ENCODE peak calls at places on chromosomes 3 and 15, in six cellular contexts. V is H1, D is IMR-90, B is neuronal stem cell, S is mesenchymal stem cell, K is trophoblast cell. M is an unnamed sample. For H3K79me1 and H3K9me3, the result is how much of the 10 kb centered on the place peaks cover.

GRCh38 chr15:71011503-71012155 is 103.6 kb upstream of the THSD4 start:
- DNase-seq in D (peak), K (peak), V (no peak), B (peak), S (peak), M (no peak)

GRCh38 chr15:100236981-100237720 is 104.6 kb downstream of the ADAMTS17 start:
- DNase-seq in K (no peak), S (no peak), D (no peak), V (no peak), B (no peak), M (no peak)

GRCh38 chr3:149199474-149199873 is 22.2 kb downstream of the CP start:
- DNase-seq in V (no peak), S (peak), B (no peak), K (no peak), D (peak), M (no peak)

GRCh38 chr3:108391917-108392585 is 95.7 kb downstream of the HHLA2 start:
- DNase-seq in K (no peak), S (no peak), V (no peak), B (no peak), D (peak), M (no peak)

GRCh38 chr15:98442901-98443300 is 205.4 kb upstream of the IGF1R start:
- DNase-seq in B (no peak), D (no peak), S (no peak), V (no peak), K (no peak), M (no peak)

GRCh38 chr3:30585654-30586053 is 20.7 kb upstream of the TGFBR2 start:
- DNase-seq in D (no peak), K (no peak), V (no peak), B (no peak), S (no peak), M (no peak)

GRCh38 chr3:22156868-22157267 is 405.9 kb upstream of the ZNF385D start:
- DNase-seq in K (no peak), D (no peak), B (no peak), S (no peak), V (no peak), M (no peak)

GRCh38 chr3:54957711-54958110 is 29.9 kb upstream of the LRTM1 start:
- DNase-seq in S (no peak), V (no peak), K (no peak), B (no peak), D (peak), M (no peak)

GRCh38 chr3:132062535-132062934 is 27.7 kb upstream of the CPNE4 start:
- DNase-seq in V (no peak), S (no peak), K (no peak), B (no peak), D (no peak), M (no peak)

GRCh38 chr3:173395073-173395411 is 2.5 kb upstream of the NLGN1 start:
- DNase-seq in B (no peak), V (no peak), S (no peak), D (no peak), K (peak), M (no peak)

GRCh38 chr3:146469206-146470017 is at the start of gene PLSCR2:
- DNase-seq in B (no peak), K (peak), D (no peak), S (no peak), V (peak), M (peak)

GRCh38 chr15:40098489-40099261 is 10.0 kb downstream of the BMF start:
- DNase-seq in K (peak), V (no peak), B (no peak), S (peak), D (peak), M (peak)

GRCh38 chr3:25448750-25449684 is 21.0 kb downstream of the RARB start:
- DNase-seq in S (peak), V (no peak), B (no peak), K (no peak), D (peak), M (peak)

GRCh38 chr3:137906985-137907649 is 102.8 kb upstream of the CLDN18 start:
- DNase-seq in B (no peak), D (no peak), S (no peak), K (no peak), V (no peak), M (no peak)

GRCh38 chr3:160402249-160403027 is 3.0 kb downstream of the SMC4 start:
- DNase-seq in K (no peak), V (no peak), B (no peak), S (no peak), D (no peak), M (no peak)

GRCh38 chr15:85019815-85020590 is 38.3 kb downstream of the PDE8A start:
- DNase-seq in V (no peak), D (peak), B (no peak), K (no peak), S (no peak), M (no peak)

GRCh38 chr15:70439304-70439877 is 324.0 kb downstream of the UACA start:
- DNase-seq in V (no peak), S (no peak), D (no peak), B (no peak), K (peak), M (no peak)

GRCh38 chr3:35733276-35733675 is 94.0 kb downstream of the ARPP21 start:
- DNase-seq in S (no peak), V (no peak), K (no peak), D (no peak), B (no peak), M (no peak)

DNA sequence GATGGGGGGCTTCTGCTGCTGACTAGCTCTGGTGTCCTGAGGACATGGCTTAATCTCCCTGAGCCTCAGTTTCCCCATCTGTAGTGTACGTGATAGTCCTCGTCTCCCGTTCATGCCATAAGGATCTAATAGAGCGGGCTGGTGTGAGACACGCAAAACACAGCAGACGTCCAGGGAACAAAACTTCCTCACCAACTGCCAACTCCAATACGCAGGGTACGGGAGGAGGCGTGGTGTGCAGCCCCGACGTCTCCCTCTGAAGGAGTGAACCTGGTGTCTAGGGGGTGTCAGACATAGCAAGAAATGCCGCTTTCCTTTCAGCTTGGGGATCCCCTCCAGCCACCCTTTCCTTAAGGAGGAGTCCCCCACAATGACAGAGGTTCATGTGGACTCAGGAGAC is 55.0 kb downstream of the SMAD6 start:
- DNase-seq in S (no peak), V (no peak), B (no peak), D (no peak), K (no peak), M (no peak)
- H3K79me1 ChIP-seq in S (under half), V (under half), B (under half), D (under half), K (under half), M (under half)

GRCh38 chr15:81216411-81216810 is 19.7 kb downstream of the IL16 start:
- DNase-seq in V (no peak), S (no peak), B (no peak), K (no peak), D (no peak), M (peak)
- H3K9me3 ChIP-seq in V (under half), S (under half), B (under half), K (under half), D (under half), M (under half)

GRCh38 chr3:46988616-46989015 is 9.2 kb downstream of the NBEAL2 start:
- DNase-seq in D (no peak), S (no peak), B (no peak), V (no peak), K (no peak), M (no peak)

GRCh38 chr3:46986055-46986730 is 6.7 kb downstream of the NBEAL2 start:
- DNase-seq in S (no peak), D (no peak), B (no peak), K (no peak), V (no peak), M (no peak)

GRCh38 chr3:46986782-46987484 is 7.5 kb downstream of the NBEAL2 start:
- DNase-seq in B (no peak), K (no peak), S (no peak), V (no peak), D (no peak), M (no peak)

GRCh38 chr3:46989146-46989810 is 9.8 kb downstream of the NBEAL2 start:
- DNase-seq in S (no peak), K (no peak), D (no peak), B (no peak), V (no peak), M (peak)

DNA sequence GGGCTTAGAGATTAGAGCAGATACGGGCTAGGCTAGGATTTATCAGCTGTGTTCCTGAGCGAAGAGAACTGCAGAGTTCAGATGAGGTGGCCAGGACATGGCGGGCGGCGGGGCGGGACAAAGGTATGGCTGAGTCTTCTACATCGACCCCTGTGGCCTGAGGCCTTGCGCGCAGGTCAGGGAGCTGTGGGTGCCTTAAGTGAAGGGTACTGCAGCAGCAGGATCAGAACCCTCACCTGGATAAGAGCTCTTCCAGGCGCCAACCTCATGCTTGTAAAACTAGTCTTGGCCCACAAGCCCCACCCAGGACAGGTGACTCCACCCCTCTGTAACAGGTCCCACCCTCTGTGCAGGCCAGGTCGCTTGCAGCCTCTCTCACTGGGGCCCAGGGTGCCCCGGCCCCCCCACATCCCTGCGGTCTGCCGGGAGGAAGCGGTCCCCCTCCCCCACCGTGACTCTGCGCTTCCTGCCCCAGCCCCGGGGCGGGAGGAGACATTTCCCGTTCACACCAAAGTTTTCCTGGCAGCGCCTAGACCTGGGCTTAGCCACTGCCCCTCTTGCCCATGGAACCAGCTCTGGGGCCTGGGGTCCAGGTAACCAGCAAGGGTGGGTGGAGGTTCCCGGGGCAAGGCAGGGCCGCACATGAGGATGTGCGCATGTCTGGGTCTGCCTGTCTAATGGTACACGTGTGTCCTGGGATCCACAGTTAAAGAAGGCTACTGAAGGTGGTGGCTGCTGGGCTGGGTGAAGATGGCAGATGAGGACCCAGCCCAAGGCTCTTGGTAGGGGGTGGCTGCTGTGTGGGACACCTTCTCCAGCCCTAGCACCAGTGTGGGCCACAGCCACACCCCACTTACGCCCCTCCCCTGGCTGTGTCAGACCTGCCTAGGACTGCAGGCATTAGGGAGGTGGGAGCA is 8.3 kb downstream of the NBEAL2 start:
- DNase-seq in V (peak), K (no peak), B (no peak), S (peak), D (no peak), M (peak)
- H2AFZ ChIP-seq in V (no peak), K (no peak), B (no peak), S (no peak), D (peak), M (no peak)

DNA sequence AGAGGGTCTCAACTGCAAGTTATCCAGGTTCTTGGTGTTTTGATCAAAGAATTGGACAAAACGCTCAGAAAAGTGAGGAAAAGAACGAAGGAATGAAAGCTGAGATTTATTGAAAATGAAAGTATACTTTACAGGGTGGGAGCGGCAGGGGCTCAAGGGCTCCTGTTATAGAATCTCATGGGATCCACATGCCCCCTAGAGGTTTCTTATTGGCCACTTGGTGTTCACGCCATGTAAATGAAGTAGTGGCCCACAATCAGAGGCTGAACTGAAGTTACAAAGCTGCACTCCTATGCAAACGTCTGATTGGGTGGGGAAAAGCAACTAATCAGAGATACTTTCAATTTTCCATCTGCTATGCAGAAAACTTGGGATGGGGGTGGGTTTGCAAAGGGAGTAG is 216.7 kb downstream of the PTPRG start:
- DNase-seq in B (no peak), V (no peak), S (no peak), D (no peak), K (no peak), M (no peak)
- H3K79me1 ChIP-seq in B (under half), V (under half), S (under half), D (under half), K (under half), M (under half)

GRCh38 chr3:117843356-117843755 is 1133.8 kb downstream of the TUSC7 start:
- DNase-seq in B (no peak), S (no peak), D (no peak), V (no peak), K (no peak), M (no peak)

GRCh38 chr3:117842086-117842485 is 1132.5 kb downstream of the TUSC7 start:
- DNase-seq in S (no peak), B (no peak), K (no peak), D (no peak), V (no peak), M (no peak)

GRCh38 chr3:117836296-117836695 is 1126.7 kb downstream of the TUSC7 start:
- DNase-seq in B (no peak), K (no peak), D (peak), S (no peak), V (no peak), M (no peak)

DNA sequence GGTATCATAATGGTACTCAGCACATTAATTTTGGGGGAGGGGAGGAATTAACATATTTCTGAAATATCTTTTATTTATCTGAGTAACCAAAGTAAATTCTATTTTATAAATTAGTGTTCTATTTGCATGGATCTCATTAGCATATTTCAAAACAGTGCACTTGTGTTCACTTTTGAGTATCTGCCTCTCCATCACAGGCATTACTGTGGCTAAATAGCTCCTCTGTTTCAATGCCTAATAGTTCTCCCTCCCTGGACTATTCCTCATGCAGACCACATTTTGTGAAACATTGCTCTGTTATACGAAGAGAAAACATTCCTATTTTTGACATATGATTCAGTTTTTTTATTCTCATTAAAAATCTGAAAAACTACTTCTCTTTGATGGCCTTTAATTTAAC is 1127.8 kb downstream of the TUSC7 start:
- DNase-seq in K (no peak), B (no peak), D (no peak), V (no peak), S (no peak), M (no peak)
- H3K9me3 ChIP-seq in K (under half), B (under half), D (under half), V (under half), S (under half), M (under half)

GRCh38 chr3:56467801-56468183 is 475 bp downstream of the ERC2 start:
- DNase-seq in S (no peak), D (no peak), B (peak), V (peak), K (no peak), M (no peak)

GRCh38 chr3:56469141-56469540 is 874 bp upstream of the ERC2 start:
- DNase-seq in V (no peak), D (no peak), S (peak), B (no peak), K (no peak), M (no peak)

GRCh38 chr3:56471771-56472170 is 3.5 kb upstream of the ERC2 start:
- DNase-seq in V (no peak), D (no peak), B (no peak), K (no peak), S (no peak), M (no peak)

GRCh38 chr3:56467108-56467507 is 1.2 kb downstream of the ERC2 start:
- DNase-seq in K (peak), D (peak), V (peak), B (peak), S (peak), M (peak)

GRCh38 chr3:56468184-56469106 is at the start of gene ERC2:
- DNase-seq in B (peak), D (no peak), S (peak), K (peak), V (peak), M (peak)
- H2AFZ ChIP-seq in B (peak), D (peak), S (no peak), K (peak), V (peak), M (no peak)

GRCh38 chr3:50165388-50166308 is 10.5 kb downstream of the SEMA3F start:
- DNase-seq in V (no peak), S (no peak), K (peak), D (peak), B (no peak), M (no peak)
- H3K79me1 ChIP-seq in V (under half), S (under half), K (under half), D (under half), B (under half), M (under half)